ENCODE peak calls at places on chromosome 10, in seven cellular contexts. A is T-helper 2 cell; S is activated T-helper 1 cell treated with anti-CD3 and anti-CD28 coated beads, Interleukin-12 subunit alpha, Interleukin-12 subunit beta, Interleukin-2, Interleukin-4 antibody, amounts not matched to agents 30 ng/mL and 10 ng/mL and 1 ng/mL, durations not matched to agents 14 hours and 24 hours and 36 hours; F is hypothalamus; E is cerebellum; W is stimulated activated CD4-positive, alpha-beta T cell treated with anti-CD3 and anti-CD28 coated beads, Interleukin-1b, Interleukin-23, amount 100 ng/mL, for 1 hour; J is CD4-positive, CD25-positive, alpha-beta regulatory T cell. V is an unnamed sample.
A peak's percentile ranks its signal among the peaks of the same experiment; 100 is the strongest.

GRCh38 chr10:132404169-132404880 is 7.3 kb downstream of the PWWP2B start:
- DNase-seq in W (no peak), E (no peak), J (no peak), A (no peak), S (no peak), F (no peak), V (no peak)

GRCh38 chr10:104548090-104548489 is 93.0 kb upstream of the SORCS3 start:
- DNase-seq in F (no peak), J (no peak), S (no peak), W (no peak), A (no peak), E (no peak), V (no peak)

GRCh38 chr10:78981257-78981969 is 87.4 kb upstream of the ZMIZ1 start:
- DNase-seq in S (peak; percentile 59), J (peak; percentile 41), A (no peak), F (no peak), E (no peak), W (no peak), V (no peak)

GRCh38 chr10:114855776-114856543 is 34.4 kb downstream of the FHIP2A start:
- DNase-seq in A (no peak), J (peak; percentile 24), E (no peak), F (no peak), W (no peak), S (no peak), V (no peak)

GRCh38 chr10:76302936-76303656 is 871.7 kb downstream of the LRMDA start:
- DNase-seq in J (no peak), W (no peak), F (no peak), S (no peak), E (no peak), A (no peak), V (no peak)

GRCh38 chr10:86371691-86372090 is 5.1 kb upstream of the GRID1 start:
- DNase-seq in J (no peak), F (no peak), A (no peak), S (no peak), W (no peak), E (no peak), V (no peak)

GRCh38 chr10:7102084-7102483 is 308.8 kb downstream of the SFMBT2 start:
- DNase-seq in J (no peak), F (no peak), A (no peak), E (no peak), S (no peak), W (no peak), V (no peak)

GRCh38 chr10:3452234-3452633 is 279.7 kb upstream of the PITRM1 start:
- DNase-seq in A (no peak), S (no peak), E (no peak), F (no peak), J (peak; percentile 58), W (no peak), V (no peak)

GRCh38 chr10:107618461-107619093 is 454.1 kb upstream of the SORCS1 start:
- DNase-seq in A (no peak), E (no peak), S (no peak), F (no peak), W (no peak), J (no peak), V (no peak)

GRCh38 chr10:80289451-80290287 is at the start of gene MAT1A:
- DNase-seq in J (no peak), S (no peak), W (no peak), A (no peak), E (no peak), F (no peak), V (no peak)

GRCh38 chr10:30603589-30603988 is 26.0 kb downstream of the LYZL2 start:
- DNase-seq in A (no peak), F (no peak), W (no peak), S (no peak), E (no peak), J (no peak), V (no peak)

GRCh38 chr10:25382029-25382810 is 207.4 kb downstream of the GPR158 start:
- DNase-seq in E (peak; percentile 16), J (no peak), W (no peak), F (no peak), S (no peak), A (no peak), V (no peak)

GRCh38 chr10:85139124-85139523 is 810.7 kb downstream of the CCSER2 start:
- DNase-seq in A (no peak), W (no peak), F (no peak), J (no peak), E (no peak), S (no peak), V (no peak)

GRCh38 chr10:3239066-3239919 is 66.7 kb upstream of the PITRM1 start:
- DNase-seq in A (peak; percentile 47), E (peak; percentile 23), F (peak; percentile 8), S (peak; percentile 54), J (peak; percentile 67), W (peak; percentile 37), V (no peak)

V was measured in cortex of kidney.